ENCODE peak calls at places on chromosomes 7 and 10, in ten cellular contexts. A is LoVo, P is GM12891, M is transverse colon, O is trophoblast cell, V is endodermal cell, J is naive B cell, L is amniotic epithelial cell, E is skeletal muscle cell, S is HuH-7.5. Y is an unnamed sample.

GRCh38 chr10:108911814-108912541 is 1011.3 kb downstream of the XPNPEP1 start:
- DNase-seq in A (no peak), P (no peak), M (peak; percentile 47), O (peak; percentile 26), V (peak; percentile 98), J (no peak), L (peak; percentile 75), E (peak; percentile 34), S (peak; percentile 43), Y (peak; percentile 44)

GRCh38 chr10:46106410-46107255 is 60.6 kb upstream of the MSMB start:
- DNase-seq in A (peak; percentile 30), P (no peak), M (peak; percentile 48), O (peak; percentile 80), V (peak; percentile 92), J (peak; percentile 42), L (peak; percentile 51), E (no peak), S (peak; percentile 41), Y (peak; percentile 62)

GRCh38 chr7:154409703-154410311 is 357.6 kb downstream of the DPP6 start:
- DNase-seq in A (peak; percentile 35), P (peak; percentile 10), M (no peak), O (peak; percentile 64), V (peak; percentile 85), J (no peak), L (peak; percentile 2), E (no peak), S (no peak), Y (peak; percentile 15)

GRCh38 chr7:36217211-36217960 is 64.3 kb downstream of the EEPD1 start:
- DNase-seq in A (no peak), P (no peak), M (no peak), O (no peak), V (peak; percentile 37), J (no peak), L (no peak), E (no peak), S (no peak), Y (no peak)

GRCh38 chr7:8261711-8262695 is at the start of gene ICA1:
- DNase-seq in A (peak; percentile 84), P (peak; percentile 42), M (peak; percentile 80), O (peak; percentile 58), V (peak; percentile 92), J (peak; percentile 1), L (peak; percentile 35), E (no peak), S (peak; percentile 86), Y (peak; percentile 13)

GRCh38 chr7:621572-622285 is 102.1 kb upstream of the PDGFA start:
- DNase-seq in A (no peak), P (no peak), M (peak; percentile 78), O (peak; percentile 15), V (no peak), J (no peak), L (no peak), E (no peak), S (no peak), Y (no peak)

GRCh38 chr10:22317771-22318565 is 1.8 kb downstream of the COMMD3 start:
- DNase-seq in A (no peak), P (no peak), M (no peak), O (no peak), V (no peak), J (no peak), L (no peak), E (no peak), S (no peak), Y (no peak)

GRCh38 chr10:100829933-100830727 is 82.6 kb upstream of the SLF2 start:
- DNase-seq in A (no peak), P (no peak), M (no peak), O (no peak), V (peak; percentile 74), J (no peak), L (no peak), E (no peak), S (no peak), Y (no peak)

GRCh38 chr7:155813125-155813524 is 862 bp upstream of the SHH start:
- DNase-seq in A (no peak), P (no peak), M (no peak), O (no peak), V (no peak), J (no peak), L (no peak), E (no peak), S (no peak), Y (no peak)

GRCh38 chr10:33818343-33818742 is 483.9 kb upstream of the NRP1 start:
- DNase-seq in A (no peak), P (no peak), M (no peak), O (no peak), V (no peak), J (no peak), L (no peak), E (no peak), S (no peak), Y (no peak)

GRCh38 chr7:149748223-149748874 is 25.0 kb downstream of the ZNF467 start:
- DNase-seq in A (no peak), P (no peak), M (no peak), O (no peak), V (peak; percentile 75), J (no peak), L (peak; percentile 18), E (no peak), S (no peak), Y (peak; percentile 21)

GRCh38 chr7:7428806-7429205 is 106.9 kb downstream of the COL28A1 start:
- DNase-seq in A (no peak), P (no peak), M (no peak), O (no peak), V (no peak), J (no peak), L (peak; percentile 17), E (peak; percentile 88), S (no peak), Y (peak; percentile 20)

GRCh38 chr7:22190736-22191135 is 166.2 kb downstream of the RAPGEF5 start:
- DNase-seq in A (no peak), P (no peak), M (no peak), O (no peak), V (no peak), J (no peak), L (no peak), E (no peak), S (no peak), Y (no peak)

GRCh38 chr7:74155810-74156395 is 18.3 kb upstream of the EIF4H start:
- DNase-seq in A (no peak), P (no peak), M (no peak), O (peak; percentile 92), V (peak; percentile 83), J (no peak), L (no peak), E (no peak), S (no peak), Y (no peak)

GRCh38 chr7:114484226-114484625 is 69.6 kb downstream of the FOXP2 start:
- DNase-seq in A (no peak), P (no peak), M (no peak), O (no peak), V (no peak), J (no peak), L (no peak), E (no peak), S (no peak), Y (no peak)

GRCh38 chr7:130092598-130092997 is 22.3 kb downstream of the KLHDC10 start:
- DNase-seq in A (no peak), P (no peak), M (no peak), O (no peak), V (peak; percentile 42), J (no peak), L (no peak), E (no peak), S (no peak), Y (no peak)

GRCh38 chr7:32154797-32155196 is 84.6 kb upstream of the PDE1C start:
- DNase-seq in A (no peak), P (no peak), M (no peak), O (no peak), V (no peak), J (no peak), L (no peak), E (no peak), S (no peak), Y (peak; percentile 71)

GRCh38 chr7:74709880-74710671 is 52.6 kb downstream of the GTF2I start:
- DNase-seq in A (no peak), P (no peak), M (no peak), O (no peak), V (no peak), J (no peak), L (peak; percentile 47), E (no peak), S (no peak), Y (peak; percentile 4)

GRCh38 chr10:72088879-72089585 is 681 bp upstream of the SPOCK2 start:
- DNase-seq in A (no peak), P (no peak), M (no peak), O (peak; percentile 10), V (peak; percentile 72), J (peak; percentile 59), L (peak; percentile 16), E (peak; percentile 33), S (peak; percentile 42), Y (no peak)

GRCh38 chr10:80454526-80455460 is 683 bp downstream of the TSPAN14 start:
- DNase-seq in A (peak; percentile 33), P (peak; percentile 47), M (peak; percentile 86), O (peak; percentile 48), V (peak; percentile 77), J (peak; percentile 38), L (no peak), E (no peak), S (peak; percentile 49), Y (no peak)

GRCh38 chr7:106569500-106569929 is 91.4 kb downstream of the CCDC71L start:
- DNase-seq in A (no peak), P (no peak), M (no peak), O (peak; percentile 29), V (no peak), J (no peak), L (no peak), E (no peak), S (no peak), Y (no peak)

GRCh38 chr7:151764056-151764920 is 112.6 kb downstream of the PRKAG2 start:
- DNase-seq in A (no peak), P (no peak), M (no peak), O (no peak), V (no peak), J (no peak), L (no peak), E (no peak), S (no peak), Y (no peak)

Y was measured in cardiac fibroblast.